ENCODE peak calls at places on chromosomes 6 and 20, in nine cellular contexts. N is suprapubic skin, U is spleen, L is HCT116, B is stomach, E is K562, Q is GM23338, J is transverse colon, H is breast epithelium. C is an unnamed sample.

GRCh38 chr20:45945678-45946148 is 11.2 kb downstream of the PCIF1 start:
- DNase-seq in Q (no peak), L (no peak), H (no peak), U (peak), J (no peak), N (no peak), B (no peak), E (no peak), C (peak)

GRCh38 chr6:7145269-7146078 is 37.7 kb downstream of the RREB1 start:
- DNase-seq in U (no peak), Q (peak), B (peak), J (peak), N (no peak), E (no peak), H (no peak), L (no peak), C (peak)

GRCh38 chr20:55160996-55161395 is 685.6 kb downstream of the DOK5 start:
- DNase-seq in B (no peak), E (no peak), U (no peak), H (no peak), N (no peak), Q (no peak), L (no peak), J (no peak), C (no peak)

GRCh38 chr20:62208805-62209755 is 11.0 kb downstream of the HRH3 start:
- DNase-seq in Q (peak), B (peak), N (no peak), E (peak), L (no peak), U (no peak), J (no peak), H (no peak), C (no peak)

GRCh38 chr6:34506718-34507117 is 40.8 kb downstream of the PACSIN1 start:
- DNase-seq in E (no peak), Q (peak), N (no peak), L (no peak), U (peak), J (no peak), B (no peak), H (no peak), C (no peak)

GRCh38 chr6:36686668-36687513 is 8.4 kb downstream of the CDKN1A start:
- DNase-seq in L (no peak), E (no peak), J (no peak), U (no peak), B (no peak), H (no peak), N (no peak), Q (no peak), C (no peak)

GRCh38 chr20:35269055-35269781 is 8.7 kb downstream of the MMP24OS start:
- DNase-seq in N (peak), E (peak), H (peak), L (no peak), J (peak), B (peak), U (no peak), Q (peak), C (no peak)

GRCh38 chr20:50356522-50356880 is 153.7 kb upstream of the PTPN1 start:
- DNase-seq in H (no peak), U (no peak), B (no peak), L (no peak), E (no peak), Q (no peak), J (no peak), N (no peak), C (no peak)

GRCh38 chr6:10558575-10558974 is 37.4 kb downstream of the GCNT2 start:
- DNase-seq in N (peak), E (no peak), J (peak), H (no peak), B (peak), U (no peak), L (no peak), Q (peak), C (no peak)

GRCh38 chr6:32882879-32883250 is 28.9 kb downstream of the PSMB9 start:
- DNase-seq in H (no peak), U (no peak), E (no peak), J (no peak), L (no peak), B (no peak), N (no peak), Q (no peak), C (no peak)

GRCh38 chr6:22613695-22614094 is 44.3 kb downstream of the HDGFL1 start:
- DNase-seq in H (no peak), E (no peak), Q (no peak), J (no peak), N (no peak), U (no peak), B (no peak), L (no peak), C (no peak)

GRCh38 chr20:54657268-54657826 is 182.0 kb downstream of the DOK5 start:
- DNase-seq in N (no peak), L (no peak), J (no peak), B (no peak), U (no peak), H (no peak), Q (no peak), E (no peak), C (no peak)

GRCh38 chr6:8645212-8645611 is 209.9 kb upstream of the SLC35B3 start:
- DNase-seq in E (no peak), U (no peak), N (no peak), B (no peak), H (no peak), J (no peak), L (no peak), Q (no peak), C (no peak)

GRCh38 chr6:142863981-142864380 is 81.0 kb downstream of the HIVEP2 start:
- DNase-seq in Q (peak), J (no peak), E (no peak), L (no peak), U (no peak), H (no peak), N (no peak), B (no peak), C (no peak)

GRCh38 chr6:132898376-132898775 is 84.0 kb downstream of the RPS12 start:
- DNase-seq in U (no peak), N (no peak), Q (no peak), H (no peak), J (no peak), B (no peak), E (no peak), L (no peak), C (no peak)

GRCh38 chr6:28775405-28776129 is 148.2 kb downstream of the TRIM27 start:
- DNase-seq in L (no peak), N (no peak), H (no peak), E (no peak), Q (peak), B (no peak), J (no peak), U (no peak), C (no peak)

GRCh38 chr6:22036267-22036666 is 260.6 kb downstream of the PRL start:
- DNase-seq in H (no peak), L (peak), J (no peak), N (no peak), B (no peak), U (no peak), Q (peak), E (no peak), C (no peak)

GRCh38 chr6:2353412-2354137 is 108.2 kb upstream of the GMDS start:
- DNase-seq in E (peak), U (no peak), L (peak), Q (peak), H (peak), J (peak), B (peak), N (no peak), C (peak)

GRCh38 chr6:142716097-142716496 is 228.9 kb downstream of the HIVEP2 start:
- DNase-seq in N (no peak), H (no peak), E (no peak), U (no peak), J (no peak), L (no peak), B (no peak), Q (peak), C (no peak)

GRCh38 chr6:135346747-135347146 is 150.8 kb downstream of the AHI1 start:
- DNase-seq in N (no peak), U (no peak), J (no peak), Q (no peak), H (no peak), E (no peak), B (no peak), L (no peak), C (no peak)

GRCh38 chr20:20969701-20970100 is 136.5 kb downstream of the LINC00237 start:
- DNase-seq in B (no peak), L (no peak), U (no peak), J (no peak), Q (no peak), N (no peak), E (no peak), H (no peak), C (no peak)

GRCh38 chr20:46571418-46571817 is 21.0 kb upstream of the OCSTAMP start:
- DNase-seq in Q (no peak), L (no peak), N (no peak), B (no peak), H (no peak), E (no peak), U (no peak), J (no peak), C (no peak)

GRCh38 chr6:38413097-38413800 is 226.5 kb downstream of the BTBD9 start:
- DNase-seq in N (peak), H (no peak), L (no peak), J (no peak), Q (no peak), B (no peak), E (no peak), U (no peak), C (no peak)

GRCh38 chr6:156102129-156102528 is 646.5 kb upstream of the NOX3 start:
- DNase-seq in H (no peak), E (peak), J (peak), L (peak), B (no peak), N (no peak), Q (peak), U (no peak), C (no peak)

GRCh38 chr20:57708694-57709673 is 831 bp downstream of the PMEPA1 start:
- DNase-seq in J (no peak), B (no peak), E (no peak), L (no peak), U (peak), Q (no peak), H (no peak), N (no peak), C (no peak)
- H3K4me3 ChIP-seq in J (peak), B (peak), E (no peak), L (no peak), U (peak), Q (peak), H (peak), N (peak), C (no peak)

GRCh38 chr6:145075425-145075824 is 659.9 kb downstream of the EPM2A start:
- DNase-seq in B (no peak), J (no peak), U (no peak), L (no peak), E (no peak), N (no peak), Q (no peak), H (no peak), C (no peak)
- TF ChIP-seq CTCF in B (no peak), J (no peak), U (no peak), L (no peak), E (no peak), N (no peak), Q (no peak), H (no peak), C (no peak)

DNA sequence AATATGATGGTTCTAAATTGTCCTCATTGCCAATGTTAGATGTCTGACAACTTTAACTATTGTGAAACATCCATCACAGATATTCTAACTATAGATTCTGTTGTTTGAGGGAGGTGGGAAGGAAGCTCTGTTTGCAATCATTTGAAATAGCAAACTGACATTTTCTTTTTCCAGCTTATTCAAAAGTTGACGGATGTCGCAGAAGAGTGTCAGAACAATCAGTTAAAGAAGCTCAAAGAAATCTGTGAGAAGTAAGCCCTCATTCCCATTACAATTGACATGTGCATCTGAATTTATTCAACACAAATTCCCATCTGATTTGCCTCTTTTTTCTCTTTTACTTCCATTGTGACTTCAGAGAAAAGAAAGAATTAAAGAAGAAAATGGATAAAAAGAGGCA is 280.6 kb upstream of the PLCB4 start:
- DNase-seq in H (no peak), B (no peak), Q (no peak), L (no peak), N (no peak), U (no peak), J (no peak), E (no peak), C (no peak)
- TF ChIP-seq POLR2AphosphoS5 in H (no peak), B (no peak), Q (no peak), L (no peak), N (no peak), U (no peak), J (no peak), E (no peak), C (no peak)

GRCh38 chr6:148291876-148292275 is 50.8 kb upstream of the SASH1 start:
- DNase-seq in N (no peak), Q (no peak), E (no peak), U (no peak), H (no peak), B (no peak), L (no peak), J (no peak), C (no peak)

GRCh38 chr6:148285205-148285604 is 57.4 kb upstream of the SASH1 start:
- DNase-seq in U (no peak), J (no peak), B (no peak), E (no peak), Q (no peak), N (no peak), H (no peak), L (no peak), C (no peak)

GRCh38 chr6:148287979-148288378 is 54.7 kb upstream of the SASH1 start:
- DNase-seq in U (no peak), L (no peak), J (no peak), E (no peak), H (no peak), Q (no peak), N (no peak), B (no peak), C (no peak)

GRCh38 chr6:148289153-148289552 is 53.5 kb upstream of the SASH1 start:
- DNase-seq in E (no peak), Q (no peak), J (no peak), N (no peak), H (no peak), L (no peak), B (no peak), U (no peak), C (no peak)

DNA sequence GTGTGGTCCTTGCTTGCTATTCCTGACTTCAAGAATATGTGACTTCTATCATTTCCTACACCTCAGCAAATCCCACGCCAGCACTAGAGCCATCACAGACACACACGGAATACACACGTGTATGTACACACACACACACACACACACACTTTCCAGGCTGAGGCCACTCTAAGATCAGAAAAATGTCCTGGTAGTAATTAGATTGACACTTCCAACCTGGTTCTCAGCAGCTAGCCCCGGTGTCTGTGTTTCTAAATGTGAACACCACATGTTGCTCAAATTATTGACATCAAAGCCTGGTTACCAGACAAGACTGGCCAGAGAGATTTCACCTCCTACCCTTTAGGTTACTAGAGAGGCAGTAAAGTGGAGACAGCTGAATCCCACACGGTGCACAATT is 54.1 kb upstream of the SASH1 start:
- DNase-seq in Q (no peak), L (no peak), J (no peak), U (no peak), E (no peak), N (no peak), H (no peak), B (no peak), C (no peak)
- H3K4me3 ChIP-seq in Q (no peak), L (no peak), J (no peak), U (no peak), E (no peak), N (no peak), H (no peak), B (no peak), C (no peak)